ENCODE peak calls at places on chromosomes 3 and 15, in eight cellular contexts. One of them, this sample, is unnamed.

GRCh38 chr3:72144773-72145505 is 360.0 kb upstream of the PROK2 start:
- DNase-seq in pons: no peak
- DNase-seq in stimulated activated CD4-positive, alpha-beta T cell treated with anti-CD3 and anti-CD28 coated beads, Interleukin-4, amount 100 ng/mL, for 24 hours: no peak
- DNase-seq in transverse colon: no peak
- DNase-seq in non-pigmented ciliary epithelial cell: no peak
- DNase-seq in cardiac fibroblast: peak
- DNase-seq in esophagus squamous epithelium: no peak
- DNase-seq in RPMI8226: no peak
- DNase-seq in this sample: no peak

GRCh38 chr3:108099679-108100428 is 9.0 kb upstream of the CD47 start:
- DNase-seq in pons: no peak
- DNase-seq in stimulated activated CD4-positive, alpha-beta T cell treated with anti-CD3 and anti-CD28 coated beads, Interleukin-4, amount 100 ng/mL, for 24 hours: no peak
- DNase-seq in transverse colon: no peak
- DNase-seq in non-pigmented ciliary epithelial cell: no peak
- DNase-seq in cardiac fibroblast: no peak
- DNase-seq in esophagus squamous epithelium: no peak
- DNase-seq in RPMI8226: no peak
- DNase-seq in this sample: peak

GRCh38 chr3:16999871-17000270 is 115.1 kb downstream of the PLCL2 start:
- DNase-seq in pons: no peak
- DNase-seq in stimulated activated CD4-positive, alpha-beta T cell treated with anti-CD3 and anti-CD28 coated beads, Interleukin-4, amount 100 ng/mL, for 24 hours: no peak
- DNase-seq in transverse colon: no peak
- DNase-seq in non-pigmented ciliary epithelial cell: no peak
- DNase-seq in cardiac fibroblast: no peak
- DNase-seq in esophagus squamous epithelium: no peak
- DNase-seq in RPMI8226: no peak
- DNase-seq in this sample: no peak

GRCh38 chr15:57485869-57486268 is 105.8 kb upstream of the MYZAP start:
- DNase-seq in pons: no peak
- DNase-seq in stimulated activated CD4-positive, alpha-beta T cell treated with anti-CD3 and anti-CD28 coated beads, Interleukin-4, amount 100 ng/mL, for 24 hours: no peak
- DNase-seq in transverse colon: no peak
- DNase-seq in non-pigmented ciliary epithelial cell: peak
- DNase-seq in cardiac fibroblast: peak
- DNase-seq in esophagus squamous epithelium: no peak
- DNase-seq in RPMI8226: peak
- DNase-seq in this sample: peak

GRCh38 chr3:34569437-34569836 is 771.0 kb downstream of the PDCD6IP start:
- DNase-seq in pons: no peak
- DNase-seq in stimulated activated CD4-positive, alpha-beta T cell treated with anti-CD3 and anti-CD28 coated beads, Interleukin-4, amount 100 ng/mL, for 24 hours: no peak
- DNase-seq in transverse colon: no peak
- DNase-seq in non-pigmented ciliary epithelial cell: no peak
- DNase-seq in cardiac fibroblast: no peak
- DNase-seq in esophagus squamous epithelium: no peak
- DNase-seq in RPMI8226: no peak
- DNase-seq in this sample: no peak

GRCh38 chr3:59820352-59820934 is 770.6 kb upstream of the CFAP20DC start:
- DNase-seq in pons: no peak
- DNase-seq in stimulated activated CD4-positive, alpha-beta T cell treated with anti-CD3 and anti-CD28 coated beads, Interleukin-4, amount 100 ng/mL, for 24 hours: peak
- DNase-seq in transverse colon: no peak
- DNase-seq in non-pigmented ciliary epithelial cell: no peak
- DNase-seq in cardiac fibroblast: no peak
- DNase-seq in esophagus squamous epithelium: no peak
- DNase-seq in RPMI8226: no peak
- DNase-seq in this sample: no peak

GRCh38 chr3:65785065-65785645 is 253.6 kb downstream of the MAGI1 start:
- DNase-seq in pons: peak
- DNase-seq in stimulated activated CD4-positive, alpha-beta T cell treated with anti-CD3 and anti-CD28 coated beads, Interleukin-4, amount 100 ng/mL, for 24 hours: no peak
- DNase-seq in transverse colon: no peak
- DNase-seq in non-pigmented ciliary epithelial cell: peak
- DNase-seq in cardiac fibroblast: peak
- DNase-seq in esophagus squamous epithelium: no peak
- DNase-seq in RPMI8226: peak
- DNase-seq in this sample: no peak

GRCh38 chr3:120741837-120742197 is 499 bp downstream of the RABL3 start:
- DNase-seq in pons: peak
- DNase-seq in stimulated activated CD4-positive, alpha-beta T cell treated with anti-CD3 and anti-CD28 coated beads, Interleukin-4, amount 100 ng/mL, for 24 hours: no peak
- DNase-seq in transverse colon: no peak
- DNase-seq in non-pigmented ciliary epithelial cell: no peak
- DNase-seq in cardiac fibroblast: peak
- DNase-seq in esophagus squamous epithelium: no peak
- DNase-seq in RPMI8226: no peak
- DNase-seq in this sample: no peak

GRCh38 chr3:72185549-72186484 is 400.9 kb upstream of the PROK2 start:
- DNase-seq in pons: no peak
- DNase-seq in stimulated activated CD4-positive, alpha-beta T cell treated with anti-CD3 and anti-CD28 coated beads, Interleukin-4, amount 100 ng/mL, for 24 hours: peak
- DNase-seq in transverse colon: no peak
- DNase-seq in non-pigmented ciliary epithelial cell: peak
- DNase-seq in cardiac fibroblast: peak
- DNase-seq in esophagus squamous epithelium: no peak
- DNase-seq in RPMI8226: no peak
- DNase-seq in this sample: no peak

GRCh38 chr15:39717134-39717533 is 65.5 kb downstream of the FSIP1 start:
- DNase-seq in pons: no peak
- DNase-seq in stimulated activated CD4-positive, alpha-beta T cell treated with anti-CD3 and anti-CD28 coated beads, Interleukin-4, amount 100 ng/mL, for 24 hours: no peak
- DNase-seq in transverse colon: no peak
- DNase-seq in non-pigmented ciliary epithelial cell: no peak
- DNase-seq in cardiac fibroblast: no peak
- DNase-seq in esophagus squamous epithelium: no peak
- DNase-seq in RPMI8226: no peak
- DNase-seq in this sample: no peak

GRCh38 chr15:20645956-20646355 is 104.4 kb upstream of the GOLGA6L6 start:
- DNase-seq in pons: peak
- DNase-seq in stimulated activated CD4-positive, alpha-beta T cell treated with anti-CD3 and anti-CD28 coated beads, Interleukin-4, amount 100 ng/mL, for 24 hours: no peak
- DNase-seq in transverse colon: peak
- DNase-seq in non-pigmented ciliary epithelial cell: no peak
- DNase-seq in cardiac fibroblast: no peak
- DNase-seq in esophagus squamous epithelium: no peak
- DNase-seq in RPMI8226: peak
- DNase-seq in this sample: peak

GRCh38 chr3:177778633-177779032 is 581.4 kb upstream of the TBL1XR1 start:
- DNase-seq in pons: no peak
- DNase-seq in stimulated activated CD4-positive, alpha-beta T cell treated with anti-CD3 and anti-CD28 coated beads, Interleukin-4, amount 100 ng/mL, for 24 hours: no peak
- DNase-seq in transverse colon: no peak
- DNase-seq in non-pigmented ciliary epithelial cell: no peak
- DNase-seq in cardiac fibroblast: no peak
- DNase-seq in esophagus squamous epithelium: no peak
- DNase-seq in RPMI8226: peak
- DNase-seq in this sample: no peak

GRCh38 chr15:89851665-89852341 is 37.2 kb upstream of the ANPEP start:
- DNase-seq in pons: no peak
- DNase-seq in stimulated activated CD4-positive, alpha-beta T cell treated with anti-CD3 and anti-CD28 coated beads, Interleukin-4, amount 100 ng/mL, for 24 hours: no peak
- DNase-seq in transverse colon: no peak
- DNase-seq in non-pigmented ciliary epithelial cell: no peak
- DNase-seq in cardiac fibroblast: peak
- DNase-seq in esophagus squamous epithelium: no peak
- DNase-seq in RPMI8226: no peak
- DNase-seq in this sample: no peak

GRCh38 chr3:43659250-43659880 is 31.4 kb upstream of the ABHD5 start:
- DNase-seq in pons: no peak
- DNase-seq in stimulated activated CD4-positive, alpha-beta T cell treated with anti-CD3 and anti-CD28 coated beads, Interleukin-4, amount 100 ng/mL, for 24 hours: no peak
- DNase-seq in transverse colon: peak
- DNase-seq in non-pigmented ciliary epithelial cell: no peak
- DNase-seq in cardiac fibroblast: no peak
- DNase-seq in esophagus squamous epithelium: no peak
- DNase-seq in RPMI8226: peak
- DNase-seq in this sample: no peak

GRCh38 chr3:165526367-165526766 is 310.9 kb downstream of the BCHE start:
- DNase-seq in pons: no peak
- DNase-seq in stimulated activated CD4-positive, alpha-beta T cell treated with anti-CD3 and anti-CD28 coated beads, Interleukin-4, amount 100 ng/mL, for 24 hours: no peak
- DNase-seq in transverse colon: no peak
- DNase-seq in non-pigmented ciliary epithelial cell: no peak
- DNase-seq in cardiac fibroblast: no peak
- DNase-seq in esophagus squamous epithelium: no peak
- DNase-seq in RPMI8226: no peak
- DNase-seq in this sample: no peak

GRCh38 chr3:170621256-170621655 is 35.4 kb upstream of the SLC7A14 start:
- DNase-seq in pons: no peak
- DNase-seq in stimulated activated CD4-positive, alpha-beta T cell treated with anti-CD3 and anti-CD28 coated beads, Interleukin-4, amount 100 ng/mL, for 24 hours: no peak
- DNase-seq in transverse colon: no peak
- DNase-seq in non-pigmented ciliary epithelial cell: no peak
- DNase-seq in cardiac fibroblast: no peak
- DNase-seq in esophagus squamous epithelium: no peak
- DNase-seq in RPMI8226: no peak
- DNase-seq in this sample: no peak

GRCh38 chr3:195165790-195166189 is 105.2 kb downstream of the XXYLT1 start:
- DNase-seq in pons: no peak
- DNase-seq in stimulated activated CD4-positive, alpha-beta T cell treated with anti-CD3 and anti-CD28 coated beads, Interleukin-4, amount 100 ng/mL, for 24 hours: no peak
- DNase-seq in transverse colon: no peak
- DNase-seq in non-pigmented ciliary epithelial cell: no peak
- DNase-seq in cardiac fibroblast: no peak
- DNase-seq in esophagus squamous epithelium: no peak
- DNase-seq in RPMI8226: no peak
- DNase-seq in this sample: no peak

GRCh38 chr3:42533161-42533897 is 30.9 kb downstream of the VIPR1 start:
- DNase-seq in pons: no peak
- DNase-seq in stimulated activated CD4-positive, alpha-beta T cell treated with anti-CD3 and anti-CD28 coated beads, Interleukin-4, amount 100 ng/mL, for 24 hours: no peak
- DNase-seq in transverse colon: no peak
- DNase-seq in non-pigmented ciliary epithelial cell: no peak
- DNase-seq in cardiac fibroblast: no peak
- DNase-seq in esophagus squamous epithelium: no peak
- DNase-seq in RPMI8226: no peak
- DNase-seq in this sample: no peak

GRCh38 chr3:159953320-159953719 is 35.3 kb upstream of the IL12A start:
- DNase-seq in pons: no peak
- DNase-seq in stimulated activated CD4-positive, alpha-beta T cell treated with anti-CD3 and anti-CD28 coated beads, Interleukin-4, amount 100 ng/mL, for 24 hours: no peak
- DNase-seq in transverse colon: no peak
- DNase-seq in non-pigmented ciliary epithelial cell: no peak
- DNase-seq in cardiac fibroblast: no peak
- DNase-seq in esophagus squamous epithelium: no peak
- DNase-seq in RPMI8226: no peak
- DNase-seq in this sample: no peak

GRCh38 chr3:76107935-76108570 is 322.7 kb upstream of the ZNF717 start:
- DNase-seq in pons: peak
- DNase-seq in stimulated activated CD4-positive, alpha-beta T cell treated with anti-CD3 and anti-CD28 coated beads, Interleukin-4, amount 100 ng/mL, for 24 hours: no peak
- DNase-seq in transverse colon: no peak
- DNase-seq in non-pigmented ciliary epithelial cell: no peak
- DNase-seq in cardiac fibroblast: peak
- DNase-seq in esophagus squamous epithelium: no peak
- DNase-seq in RPMI8226: peak
- DNase-seq in this sample: no peak

GRCh38 chr3:129026728-129027543 is 25.8 kb downstream of the EFCC1 start:
- DNase-seq in pons: peak
- DNase-seq in stimulated activated CD4-positive, alpha-beta T cell treated with anti-CD3 and anti-CD28 coated beads, Interleukin-4, amount 100 ng/mL, for 24 hours: peak
- DNase-seq in transverse colon: peak
- DNase-seq in non-pigmented ciliary epithelial cell: peak
- DNase-seq in cardiac fibroblast: peak
- DNase-seq in esophagus squamous epithelium: peak
- DNase-seq in RPMI8226: peak
- DNase-seq in this sample: peak

GRCh38 chr3:39261726-39262125 is 18.1 kb downstream of the CX3CR1 start:
- DNase-seq in pons: no peak
- DNase-seq in stimulated activated CD4-positive, alpha-beta T cell treated with anti-CD3 and anti-CD28 coated beads, Interleukin-4, amount 100 ng/mL, for 24 hours: no peak
- DNase-seq in transverse colon: no peak
- DNase-seq in non-pigmented ciliary epithelial cell: no peak
- DNase-seq in cardiac fibroblast: no peak
- DNase-seq in esophagus squamous epithelium: no peak
- DNase-seq in RPMI8226: no peak
- DNase-seq in this sample: no peak

GRCh38 chr3:9945358-9945757 is 6.8 kb downstream of the PRRT3 start:
- DNase-seq in pons: peak
- DNase-seq in stimulated activated CD4-positive, alpha-beta T cell treated with anti-CD3 and anti-CD28 coated beads, Interleukin-4, amount 100 ng/mL, for 24 hours: no peak
- DNase-seq in transverse colon: no peak
- DNase-seq in non-pigmented ciliary epithelial cell: no peak
- DNase-seq in cardiac fibroblast: no peak
- DNase-seq in esophagus squamous epithelium: no peak
- DNase-seq in RPMI8226: no peak
- DNase-seq in this sample: no peak

GRCh38 chr3:123292321-123293310 is 90.9 kb downstream of the SEC22A start:
- DNase-seq in pons: no peak
- DNase-seq in stimulated activated CD4-positive, alpha-beta T cell treated with anti-CD3 and anti-CD28 coated beads, Interleukin-4, amount 100 ng/mL, for 24 hours: no peak
- DNase-seq in transverse colon: no peak
- DNase-seq in non-pigmented ciliary epithelial cell: no peak
- DNase-seq in cardiac fibroblast: no peak
- DNase-seq in esophagus squamous epithelium: no peak
- DNase-seq in RPMI8226: peak
- DNase-seq in this sample: peak

GRCh38 chr15:89492111-89492641 is 4.2 kb downstream of the RHCG start:
- DNase-seq in pons: no peak
- DNase-seq in stimulated activated CD4-positive, alpha-beta T cell treated with anti-CD3 and anti-CD28 coated beads, Interleukin-4, amount 100 ng/mL, for 24 hours: no peak
- DNase-seq in transverse colon: no peak
- DNase-seq in non-pigmented ciliary epithelial cell: no peak
- DNase-seq in cardiac fibroblast: no peak
- DNase-seq in esophagus squamous epithelium: no peak
- DNase-seq in RPMI8226: no peak
- DNase-seq in this sample: no peak

GRCh38 chr15:74387988-74388955 is 20.8 kb upstream of the CYP11A1 start:
- DNase-seq in pons: no peak
- DNase-seq in stimulated activated CD4-positive, alpha-beta T cell treated with anti-CD3 and anti-CD28 coated beads, Interleukin-4, amount 100 ng/mL, for 24 hours: no peak
- DNase-seq in transverse colon: no peak
- DNase-seq in non-pigmented ciliary epithelial cell: no peak
- DNase-seq in cardiac fibroblast: no peak
- DNase-seq in esophagus squamous epithelium: no peak
- DNase-seq in RPMI8226: peak
- DNase-seq in this sample: peak

GRCh38 chr15:52105856-52106255 is 6.7 kb downstream of the BCL2L10 start:
- DNase-seq in pons: no peak
- DNase-seq in stimulated activated CD4-positive, alpha-beta T cell treated with anti-CD3 and anti-CD28 coated beads, Interleukin-4, amount 100 ng/mL, for 24 hours: no peak
- DNase-seq in transverse colon: no peak
- DNase-seq in non-pigmented ciliary epithelial cell: no peak
- DNase-seq in cardiac fibroblast: no peak
- DNase-seq in esophagus squamous epithelium: no peak
- DNase-seq in RPMI8226: no peak
- DNase-seq in this sample: no peak

GRCh38 chr15:89167267-89168176 is 53.9 kb downstream of the RLBP1 start:
- DNase-seq in pons: peak
- DNase-seq in stimulated activated CD4-positive, alpha-beta T cell treated with anti-CD3 and anti-CD28 coated beads, Interleukin-4, amount 100 ng/mL, for 24 hours: peak
- DNase-seq in transverse colon: no peak
- DNase-seq in non-pigmented ciliary epithelial cell: peak
- DNase-seq in cardiac fibroblast: peak
- DNase-seq in esophagus squamous epithelium: no peak
- DNase-seq in RPMI8226: peak
- DNase-seq in this sample: peak

GRCh38 chr3:130341388-130341787 is 4.1 kb upstream of the COL6A5 start:
- DNase-seq in pons: no peak
- DNase-seq in stimulated activated CD4-positive, alpha-beta T cell treated with anti-CD3 and anti-CD28 coated beads, Interleukin-4, amount 100 ng/mL, for 24 hours: no peak
- DNase-seq in transverse colon: no peak
- DNase-seq in non-pigmented ciliary epithelial cell: no peak
- DNase-seq in cardiac fibroblast: no peak
- DNase-seq in esophagus squamous epithelium: no peak
- DNase-seq in RPMI8226: no peak
- DNase-seq in this sample: no peak

GRCh38 chr15:88749699-88750098 is 53.5 kb upstream of the ACAN start:
- DNase-seq in pons: no peak
- DNase-seq in stimulated activated CD4-positive, alpha-beta T cell treated with anti-CD3 and anti-CD28 coated beads, Interleukin-4, amount 100 ng/mL, for 24 hours: no peak
- DNase-seq in transverse colon: no peak
- DNase-seq in non-pigmented ciliary epithelial cell: no peak
- DNase-seq in cardiac fibroblast: no peak
- DNase-seq in esophagus squamous epithelium: no peak
- DNase-seq in RPMI8226: no peak
- DNase-seq in this sample: no peak

GRCh38 chr3:19792388-19792787 is 141.6 kb downstream of the EFHB start:
- DNase-seq in pons: no peak
- DNase-seq in stimulated activated CD4-positive, alpha-beta T cell treated with anti-CD3 and anti-CD28 coated beads, Interleukin-4, amount 100 ng/mL, for 24 hours: no peak
- DNase-seq in transverse colon: no peak
- DNase-seq in non-pigmented ciliary epithelial cell: no peak
- DNase-seq in cardiac fibroblast: no peak
- DNase-seq in esophagus squamous epithelium: no peak
- DNase-seq in RPMI8226: no peak
- DNase-seq in this sample: no peak

GRCh38 chr15:62035256-62035908 is 24.9 kb downstream of the VPS13C start:
- DNase-seq in pons: no peak
- DNase-seq in stimulated activated CD4-positive, alpha-beta T cell treated with anti-CD3 and anti-CD28 coated beads, Interleukin-4, amount 100 ng/mL, for 24 hours: no peak
- DNase-seq in transverse colon: no peak
- DNase-seq in non-pigmented ciliary epithelial cell: no peak
- DNase-seq in cardiac fibroblast: peak
- DNase-seq in esophagus squamous epithelium: no peak
- DNase-seq in RPMI8226: no peak
- DNase-seq in this sample: no peak

GRCh38 chr15:89777073-89777820 is 1.1 kb downstream of the MESP2 start:
- DNase-seq in pons: no peak
- DNase-seq in stimulated activated CD4-positive, alpha-beta T cell treated with anti-CD3 and anti-CD28 coated beads, Interleukin-4, amount 100 ng/mL, for 24 hours: no peak
- DNase-seq in transverse colon: no peak
- DNase-seq in non-pigmented ciliary epithelial cell: no peak
- DNase-seq in cardiac fibroblast: no peak
- DNase-seq in esophagus squamous epithelium: no peak
- DNase-seq in RPMI8226: no peak
- DNase-seq in this sample: no peak

GRCh38 chr15:43361313-43361903 is 9.4 kb downstream of the ZSCAN29 start:
- DNase-seq in pons: no peak
- DNase-seq in stimulated activated CD4-positive, alpha-beta T cell treated with anti-CD3 and anti-CD28 coated beads, Interleukin-4, amount 100 ng/mL, for 24 hours: no peak
- DNase-seq in transverse colon: no peak
- DNase-seq in non-pigmented ciliary epithelial cell: no peak
- DNase-seq in cardiac fibroblast: no peak
- DNase-seq in esophagus squamous epithelium: no peak
- DNase-seq in RPMI8226: no peak
- DNase-seq in this sample: no peak